ENCODE peak calls at places on chromosomes 16 and 17, in nine cellular contexts. Y, V, B, C, F, S, N, X and G are unnamed samples.

GRCh38 chr16:70685938-70686375 is at the start of gene MTSS2:
- DNase-seq in F (no peak), Y (peak; percentile 76), V (peak; percentile 97), X (peak; percentile 80), N (peak; percentile 27), S (peak; percentile 91), B (no peak), C (no peak), G (no peak)

GRCh38 chr16:19644877-19645276 is 73.2 kb downstream of the KNOP1 start:
- DNase-seq in Y (peak; percentile 56), S (peak; percentile 72), V (peak; percentile 27), X (peak; percentile 62), C (no peak), B (no peak), N (no peak), F (no peak), G (no peak)

GRCh38 chr17:78258323-78259229 is 27.1 kb downstream of the TMEM235 start:
- DNase-seq in N (no peak), Y (no peak), V (no peak), B (peak; percentile 36), S (no peak), X (peak; percentile 46), F (peak; percentile 66), C (no peak), G (peak; percentile 76)

GRCh38 chr16:85652431-85653221 is 36.1 kb downstream of the GINS2 start:
- DNase-seq in Y (peak; percentile 44), S (peak; percentile 69), F (no peak), V (no peak), B (no peak), X (peak; percentile 38), C (no peak), N (peak; percentile 82), G (no peak)

GRCh38 chr16:52643006-52643405 is 96.1 kb upstream of the TOX3 start:
- DNase-seq in S (no peak), B (no peak), C (no peak), N (no peak), X (no peak), F (no peak), V (no peak), Y (no peak), G (no peak)

GRCh38 chr16:75948886-75949285 is 222.6 kb upstream of the CPHXL start:
- DNase-seq in X (no peak), V (no peak), Y (no peak), C (no peak), B (no peak), N (no peak), S (no peak), F (no peak), G (no peak)

GRCh38 chr17:45954914-45955313 is 44.1 kb upstream of the STH start:
- DNase-seq in S (no peak), Y (no peak), F (no peak), X (no peak), V (peak; percentile 52), B (no peak), C (no peak), N (no peak), G (no peak)

GRCh38 chr17:13393841-13394710 is 207.7 kb downstream of the HS3ST3A1 start:
- DNase-seq in B (no peak), X (no peak), N (no peak), V (no peak), S (no peak), Y (peak; percentile 99), F (no peak), C (no peak), G (no peak)

GRCh38 chr16:72878301-72879269 is 169.3 kb downstream of the ZFHX3 start:
- DNase-seq in C (no peak), X (peak; percentile 31), S (no peak), B (no peak), N (no peak), Y (peak; percentile 57), V (no peak), F (no peak), G (no peak)